ENCODE peak calls at places on chromosomes 3 and 15, in six cellular contexts. C, U, T, H, A and S are unnamed samples. For H3K4me1, the result is how much of the 10 kb centered on the place peaks cover.

GRCh38 chr3:136979204-136979603 is 21.4 kb downstream of the IL20RB start:
- DNase-seq in C (no peak), T (no peak), H (no peak), U (no peak), A (no peak), S (no peak)

GRCh38 chr3:73576995-73577394 is 47.7 kb downstream of the PDZRN3 start:
- DNase-seq in A (no peak), C (no peak), H (no peak), T (no peak), U (no peak), S (no peak)

GRCh38 chr15:38691951-38692788 is 127.6 kb upstream of the RASGRP1 start:
- DNase-seq in H (no peak), T (no peak), C (no peak), A (no peak), U (no peak), S (no peak)

GRCh38 chr3:77837626-77838025 is 797.7 kb downstream of the ROBO2 start:
- DNase-seq in T (no peak), A (no peak), U (no peak), H (no peak), C (no peak), S (no peak)

GRCh38 chr3:125401402-125401801 is 26.3 kb upstream of the ZNF148 start:
- DNase-seq in C (no peak), H (no peak), A (no peak), U (no peak), T (no peak), S (no peak)

GRCh38 chr15:91578511-91578910 is 275.0 kb upstream of the SLCO3A1 start:
- DNase-seq in H (no peak), C (no peak), A (no peak), U (no peak), T (no peak), S (no peak)

GRCh38 chr3:142028174-142028833 is 121.0 kb downstream of the TFDP2 start:
- DNase-seq in U (no peak), T (peak), H (no peak), C (peak), A (peak), S (no peak)

GRCh38 chr15:57610130-57610529 is 18.4 kb downstream of the MYZAP start:
- DNase-seq in A (peak), T (no peak), H (peak), U (peak), C (no peak), S (peak)

GRCh38 chr3:143538577-143538981 is 309.7 kb downstream of the SLC9A9 start:
- DNase-seq in C (no peak), A (no peak), H (no peak), T (no peak), U (no peak), S (no peak)

GRCh38 chr15:31080618-31081017 is 20.9 kb downstream of the TRPM1 start:
- DNase-seq in C (peak), T (peak), H (peak), U (peak), A (peak), S (peak)

GRCh38 chr3:58383904-58384303 is 49.7 kb downstream of the PDHB start:
- DNase-seq in A (no peak), T (no peak), H (peak), U (no peak), C (no peak), S (no peak)

GRCh38 chr3:179016979-179017670 is 54.5 kb downstream of the ZMAT3 start:
- DNase-seq in H (no peak), U (no peak), A (no peak), C (no peak), T (no peak), S (no peak)

GRCh38 chr15:33963831-33964664 is 4.2 kb upstream of the CHRM5 start:
- DNase-seq in C (no peak), U (no peak), H (no peak), A (no peak), T (no peak), S (no peak)

GRCh38 chr3:123169492-123169929 is 32.2 kb upstream of the SEC22A start:
- DNase-seq in A (no peak), C (peak), H (no peak), T (no peak), U (no peak), S (no peak)

DNA sequence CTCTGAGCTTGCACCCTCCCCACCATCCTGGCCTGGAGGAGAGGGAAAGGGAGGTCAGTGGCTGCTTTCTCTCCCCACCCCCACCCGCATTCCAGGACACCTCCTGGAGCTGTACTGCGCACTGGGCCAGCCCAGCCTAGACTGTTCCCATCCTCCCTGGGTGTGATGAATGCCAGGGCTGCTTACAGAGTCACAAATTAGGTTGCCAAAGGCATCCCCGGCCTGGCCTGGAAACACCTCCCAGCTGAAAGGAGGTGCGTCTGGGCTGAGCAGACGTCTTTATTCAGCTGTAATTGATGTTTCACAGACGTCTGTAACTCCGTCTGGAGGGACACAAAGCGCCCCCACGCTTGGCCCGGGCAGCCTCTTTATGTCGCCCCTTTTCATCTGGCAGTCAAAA is 47.6 kb downstream of the RHCG start:
- DNase-seq in A (no peak), T (no peak), U (no peak), H (no peak), C (no peak), S (no peak)
- H3K4me1 ChIP-seq in A (under half), T (under half), U (under half), H (under half), C (under half), S (under half)

GRCh38 chr3:160562952-160563351 is 2.4 kb downstream of the KPNA4 start:
- DNase-seq in A (no peak), T (no peak), H (no peak), C (no peak), U (no peak), S (no peak)
- H3K4me1 ChIP-seq in A (half or more), T (half or more), H (under half), C (under half), U (under half), S (under half)

DNA sequence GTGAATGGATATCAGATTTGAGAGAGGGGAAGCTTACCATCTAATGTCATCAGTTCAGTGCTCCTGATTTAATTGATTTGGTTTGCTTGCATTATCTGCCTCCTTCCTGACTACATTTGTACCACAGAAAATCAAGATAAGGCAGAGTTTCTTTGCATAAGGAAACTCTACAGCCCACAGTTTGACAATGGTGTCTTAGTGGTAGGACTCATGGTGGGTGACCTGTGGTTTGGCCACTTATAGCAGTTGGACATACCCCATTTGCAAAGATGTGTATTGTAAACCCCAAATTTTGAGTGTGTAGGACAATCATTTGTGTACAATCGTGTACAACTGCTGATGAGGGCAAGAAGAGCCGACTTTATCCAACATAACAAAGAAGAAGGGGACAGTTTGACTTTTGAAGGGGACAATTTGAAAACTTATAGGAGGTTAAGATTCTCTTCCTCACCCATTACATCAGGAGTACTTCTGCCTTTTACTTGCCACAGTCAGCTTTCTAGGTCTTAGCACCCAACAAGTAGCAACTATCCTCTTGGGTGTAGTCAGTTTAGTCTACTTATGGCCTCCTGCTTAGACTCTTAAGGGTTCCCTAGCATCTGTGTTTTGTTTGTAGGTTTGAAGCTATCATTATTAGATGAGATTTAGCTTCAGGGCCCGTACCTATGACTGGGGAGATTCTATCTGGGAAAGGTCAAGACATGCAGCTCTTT is 6.2 kb downstream of the TGFBR2 start:
- DNase-seq in C (no peak), A (no peak), T (no peak), U (no peak), H (no peak), S (no peak)
- H3K4me1 ChIP-seq in C (under half), A (half or more), T (half or more), U (under half), H (under half), S (under half)

GRCh38 chr15:70428211-70428822 is 330.6 kb upstream of the TLE3 start:
- DNase-seq in T (no peak), H (no peak), C (no peak), U (no peak), A (no peak), S (no peak)

GRCh38 chr15:70429323-70429722 is 331.6 kb upstream of the TLE3 start:
- DNase-seq in A (no peak), C (no peak), H (no peak), U (no peak), T (no peak), S (no peak)

GRCh38 chr15:70427531-70428120 is 329.9 kb upstream of the TLE3 start:
- DNase-seq in C (no peak), H (no peak), U (no peak), A (no peak), T (no peak), S (no peak)

GRCh38 chr15:70431854-70432253 is 331.5 kb downstream of the UACA start:
- DNase-seq in C (no peak), U (no peak), T (no peak), A (no peak), H (no peak), S (no peak)

DNA sequence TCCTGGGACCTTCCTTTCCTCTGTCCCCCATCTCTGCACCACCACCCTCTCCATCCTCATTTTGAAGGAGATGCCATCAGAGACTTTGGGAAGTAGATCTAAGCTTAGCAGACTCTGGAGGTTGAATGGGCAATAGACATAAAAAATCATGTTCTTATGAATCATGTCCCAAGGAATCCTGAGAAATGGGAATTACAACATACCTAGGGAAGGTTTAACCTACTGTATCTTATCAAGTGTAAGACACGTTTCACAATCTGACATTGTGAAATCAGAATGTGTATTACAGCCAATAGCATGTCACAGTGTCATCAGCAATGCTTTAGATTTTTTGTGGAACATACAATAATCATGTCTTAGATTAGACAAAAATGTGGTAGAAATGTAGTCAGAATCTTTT is 332.3 kb upstream of the TLE3 start:
- DNase-seq in A (no peak), T (no peak), C (no peak), H (no peak), U (no peak), S (no peak)
- H3K4me1 ChIP-seq in A (under half), T (under half), C (under half), H (under half), U (under half), S (under half)

DNA sequence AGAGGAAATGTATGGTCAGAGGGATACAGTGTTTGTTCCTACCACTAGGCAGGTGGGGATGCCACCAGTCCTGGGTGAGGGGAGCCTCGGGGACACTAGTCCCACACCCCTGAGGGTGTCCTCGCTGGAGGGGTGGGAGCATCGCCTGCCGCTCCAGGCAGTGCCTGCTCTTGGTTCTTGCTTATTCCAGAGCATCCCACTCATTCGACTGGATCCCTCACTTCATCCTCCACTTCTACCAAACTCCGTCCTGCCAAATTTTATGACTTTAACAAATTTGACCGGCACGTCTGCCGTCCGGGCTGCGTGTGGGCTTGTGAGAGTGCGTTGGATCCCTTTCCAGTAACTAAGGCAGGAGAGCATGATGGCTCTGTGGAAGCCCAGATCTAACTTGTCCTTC is 34.8 kb downstream of the MGLL start:
- DNase-seq in H (no peak), C (no peak), T (no peak), U (no peak), A (no peak), S (peak)
- H3K4me1 ChIP-seq in H (under half), C (under half), T (under half), U (under half), A (half or more), S (under half)